ENCODE peak calls at places on chromosomes 7 and 10, in six cellular contexts. I is tibial nerve, Z is keratinocyte, C is hepatocyte, S is PC-9, U is sigmoid colon. B is an unnamed sample.

GRCh38 chr10:99612167-99612831 is 7.9 kb downstream of the SLC25A28 start:
- DNase-seq in I (no peak), Z (peak; percentile 46), C (peak; percentile 71), S (peak; percentile 55), U (no peak), B (peak; percentile 76)

GRCh38 chr7:135238112-135238744 is 4.6 kb downstream of the STRA8 start:
- DNase-seq in I (no peak), Z (no peak), C (no peak), S (no peak), U (no peak), B (peak; percentile 88)

GRCh38 chr10:62638062-62638477 is 166.4 kb upstream of the ADO start:
- DNase-seq in I (no peak), Z (no peak), C (no peak), S (no peak), U (no peak), B (no peak)

GRCh38 chr7:90266808-90267207 is 21.8 kb downstream of the CFAP69 start:
- DNase-seq in I (no peak), Z (no peak), C (no peak), S (no peak), U (no peak), B (no peak)

GRCh38 chr7:107715531-107715930 is 28.4 kb upstream of the CBLL1 start:
- DNase-seq in I (no peak), Z (no peak), C (no peak), S (no peak), U (no peak), B (no peak)

GRCh38 chr7:141001122-141001521 is 13.6 kb downstream of the MRPS33 start:
- DNase-seq in I (no peak), Z (no peak), C (no peak), S (no peak), U (no peak), B (no peak)

GRCh38 chr10:31508234-31508633 is 189.2 kb downstream of the ZEB1 start:
- DNase-seq in I (no peak), Z (no peak), C (no peak), S (no peak), U (no peak), B (no peak)

GRCh38 chr7:42739591-42739990 is 172.3 kb downstream of the C7orf25 start:
- DNase-seq in I (no peak), Z (no peak), C (no peak), S (no peak), U (no peak), B (no peak)

GRCh38 chr7:41700044-41700471 is 2.8 kb downstream of the INHBA start:
- DNase-seq in I (no peak), Z (no peak), C (no peak), S (peak; percentile 33), U (no peak), B (no peak)

GRCh38 chr7:684416-684815 is 42.1 kb upstream of the DNAAF5 start:
- DNase-seq in I (no peak), Z (no peak), C (no peak), S (no peak), U (peak; percentile 25), B (no peak)

GRCh38 chr7:111438369-111439289 is 123.7 kb downstream of the IMMP2L start:
- DNase-seq in I (no peak), Z (no peak), C (no peak), S (no peak), U (no peak), B (no peak)

GRCh38 chr10:48456808-48457761 is 147.8 kb downstream of the ARHGAP22 start:
- DNase-seq in I (no peak), Z (no peak), C (no peak), S (no peak), U (peak; percentile 55), B (peak; percentile 69)

GRCh38 chr10:71293446-71294090 is 25.5 kb upstream of the SLC29A3 start:
- DNase-seq in I (no peak), Z (no peak), C (no peak), S (no peak), U (no peak), B (no peak)

GRCh38 chr10:31700222-31700621 is 228.4 kb downstream of the ARHGAP12 start:
- DNase-seq in I (no peak), Z (no peak), C (no peak), S (no peak), U (no peak), B (no peak)

GRCh38 chr10:94617389-94617944 is 66.1 kb upstream of the CYP2C18 start:
- DNase-seq in I (no peak), Z (no peak), C (no peak), S (no peak), U (no peak), B (no peak)

GRCh38 chr10:101136007-101136707 is 5.1 kb downstream of the TLX1 start:
- DNase-seq in I (no peak), Z (no peak), C (no peak), S (no peak), U (no peak), B (peak; percentile 70)

GRCh38 chr10:81957976-81958375 is 83.0 kb downstream of the NRG3 start:
- DNase-seq in I (no peak), Z (no peak), C (no peak), S (no peak), U (no peak), B (no peak)

GRCh38 chr10:69061305-69062161 is 26.4 kb upstream of the SRGN start:
- DNase-seq in I (peak; percentile 39), Z (no peak), C (peak; percentile 64), S (peak; percentile 99), U (peak; percentile 81), B (no peak)

GRCh38 chr10:61900829-61901783 is at the start of gene ARID5B:
- DNase-seq in I (peak; percentile 21), Z (no peak), C (peak; percentile 67), S (peak; percentile 64), U (no peak), B (peak; percentile 80)

GRCh38 chr7:83321011-83321410 is 158.3 kb upstream of the PCLO start:
- DNase-seq in I (no peak), Z (no peak), C (no peak), S (no peak), U (no peak), B (no peak)

GRCh38 chr7:23471090-23471859 is 984 bp upstream of the IGF2BP3 start:
- DNase-seq in I (no peak), Z (no peak), C (peak; percentile 92), S (peak; percentile 86), U (no peak), B (peak; percentile 92)

GRCh38 chr7:23469961-23470250 is 385 bp downstream of the IGF2BP3 start:
- DNase-seq in I (no peak), Z (no peak), C (no peak), S (no peak), U (no peak), B (no peak)

GRCh38 chr7:23472046-23472445 is 1.8 kb upstream of the IGF2BP3 start:
- DNase-seq in I (no peak), Z (no peak), C (no peak), S (no peak), U (no peak), B (no peak)

GRCh38 chr7:23469150-23469960 is 936 bp downstream of the IGF2BP3 start:
- DNase-seq in I (no peak), Z (no peak), C (peak; percentile 68), S (no peak), U (no peak), B (peak; percentile 63)

GRCh38 chr7:23470290-23471089 is at the start of gene IGF2BP3:
- DNase-seq in I (no peak), Z (peak; percentile 66), C (peak; percentile 94), S (peak; percentile 97), U (no peak), B (peak; percentile 84)
- H3K27me3 ChIP-seq in I (peaks cover 99% of the 10 kb centered on the region), Z (peaks cover 63% of the 10 kb centered on the region), C (no peaks in the 10 kb centered on the region), S (no peaks in the 10 kb centered on the region), U (peaks cover 75% of the 10 kb centered on the region), B (no peaks in the 10 kb centered on the region)

DNA sequence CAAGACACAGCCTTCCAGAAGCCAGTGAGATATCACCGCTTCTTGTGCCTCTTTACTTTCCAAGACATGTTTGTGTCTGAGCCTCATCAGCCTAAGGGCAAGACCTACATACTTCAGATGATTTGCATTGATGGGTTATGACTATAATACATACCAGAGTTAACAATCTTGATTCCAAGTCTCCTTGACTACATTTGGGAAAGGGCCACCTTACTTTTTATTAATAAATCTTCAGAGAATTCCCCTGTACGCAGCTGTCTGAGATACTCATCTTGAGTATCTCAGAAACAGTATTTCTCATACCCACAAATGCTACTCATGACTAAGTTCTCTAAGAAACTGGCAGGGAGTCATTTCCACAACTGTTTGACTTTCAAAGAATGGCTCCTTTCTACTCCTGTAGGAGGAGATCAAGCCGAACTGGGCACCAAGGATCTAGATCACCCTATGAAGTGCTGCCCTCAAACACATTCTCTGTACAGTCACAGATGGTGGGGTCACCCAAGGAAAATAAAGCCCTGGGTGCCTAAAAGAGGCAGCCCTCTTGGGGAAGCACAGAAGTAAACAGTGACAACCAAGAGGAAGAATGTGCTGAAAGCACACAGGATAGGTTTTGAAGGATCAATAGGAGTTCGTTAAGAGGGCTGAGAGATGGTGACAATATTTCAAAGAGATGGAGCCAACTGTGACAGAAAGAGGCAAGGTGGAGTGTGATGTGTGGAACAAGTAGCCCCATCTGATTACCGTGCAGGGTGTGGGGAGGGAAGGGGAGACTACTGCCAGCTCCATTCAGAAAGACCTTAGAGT is 138.9 kb downstream of the JAZF1 start:
- DNase-seq in I (no peak), Z (peak; percentile 85), C (no peak), S (peak; percentile 96), U (no peak), B (no peak)
- H3K4me3 ChIP-seq in I (no peak overlapping the region), Z (peak overlapping the region; percentile 37), C (no peak overlapping the region), S (no peak overlapping the region), U (no peak overlapping the region), B (no peak overlapping the region)

DNA sequence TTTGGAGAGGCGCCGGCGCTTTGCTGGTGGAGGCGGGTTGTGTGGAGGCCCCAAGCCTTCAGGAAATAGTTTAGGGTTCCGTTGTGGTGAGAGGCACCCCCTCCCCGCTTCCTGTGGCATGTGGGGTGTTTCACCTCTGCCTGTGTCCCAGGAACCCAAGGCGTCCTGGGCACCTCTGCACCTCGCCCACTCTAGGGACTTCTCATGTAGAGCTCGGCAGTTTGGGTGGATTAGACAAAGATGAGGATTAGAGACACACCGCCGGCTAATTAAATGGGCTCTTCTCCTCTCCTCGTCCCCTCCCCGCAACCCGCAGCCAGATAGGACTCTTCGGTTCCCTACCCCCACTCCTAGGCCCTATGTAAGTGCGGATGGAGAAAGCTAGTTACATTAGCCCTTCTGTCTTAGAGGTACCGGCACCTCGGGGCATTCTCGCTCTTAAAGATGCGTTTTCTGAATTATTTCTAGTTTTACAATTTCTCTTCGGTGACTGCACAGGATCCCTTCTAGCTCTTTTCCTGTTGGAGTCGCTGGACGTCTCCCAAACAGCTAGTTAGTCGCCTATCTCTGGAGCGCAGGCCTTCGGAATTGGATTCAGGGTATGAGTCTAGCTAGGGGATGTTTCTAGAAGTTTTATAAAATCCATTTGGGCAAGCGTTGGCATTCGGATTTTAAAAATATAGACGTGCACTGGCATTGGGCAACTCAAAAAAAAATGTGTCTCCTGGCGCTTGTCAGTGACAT is 7.8 kb downstream of the PTF1A start:
- DNase-seq in I (no peak), Z (no peak), C (no peak), S (no peak), U (no peak), B (peak; percentile 74)
- H3K27me3 ChIP-seq in I (peaks cover 79% of the 10 kb centered on the region), Z (peaks cover 87% of the 10 kb centered on the region), C (peaks cover 100% of the 10 kb centered on the region), S (peaks cover 25% of the 10 kb centered on the region), U (peaks cover 12% of the 10 kb centered on the region), B (peaks cover 100% of the 10 kb centered on the region)

GRCh38 chr10:22435650-22436049 is 90.4 kb downstream of the SPAG6 start:
- DNase-seq in I (no peak), Z (no peak), C (no peak), S (no peak), U (no peak), B (no peak)
- H3K4me3 ChIP-seq in I (no peak overlapping the region), Z (no peak overlapping the region), C (no peak overlapping the region), S (no peak overlapping the region), U (no peak overlapping the region), B (no peak overlapping the region)

GRCh38 chr7:44881066-44881600 is 4.2 kb downstream of the PURB start:
- DNase-seq in I (no peak), Z (no peak), C (no peak), S (no peak), U (no peak), B (no peak)
- H3K27me3 ChIP-seq in I (no peaks in the 10 kb centered on the region), Z (no peaks in the 10 kb centered on the region), C (no peaks in the 10 kb centered on the region), S (no peaks in the 10 kb centered on the region), U (no peaks in the 10 kb centered on the region), B (no peaks in the 10 kb centered on the region)

B was measured in H7.